ENCODE peak calls at places on chromosomes 12 and 14, in seven cellular contexts. S, I, P, A, U, H and D are unnamed samples. For H3K9me3, H3K36me3 and H3K4me1, the result is how much of the 10 kb centered on the place peaks cover.

GRCh38 chr14:67526181-67526580 is 6.9 kb upstream of the PLEKHH1 start:
- DNase-seq in U (no peak), A (no peak), I (no peak), P (no peak), H (no peak), S (no peak), D (no peak)

GRCh38 chr14:46250113-46250703 is 401.4 kb downstream of the RPL10L start:
- DNase-seq in A (no peak), P (no peak), H (peak), U (peak), I (no peak), S (no peak), D (no peak)

GRCh38 chr12:107327783-107328182 is 234.4 kb upstream of the CRY1 start:
- DNase-seq in I (no peak), U (no peak), P (no peak), S (no peak), H (no peak), A (no peak), D (no peak)

GRCh38 chr12:1797011-1797901 is 23.1 kb upstream of the LRTM2 start:
- DNase-seq in H (no peak), U (no peak), S (peak), P (no peak), A (no peak), I (no peak), D (no peak)

GRCh38 chr12:94149781-94150482 is 1.6 kb downstream of the PLXNC1 start:
- DNase-seq in S (peak), U (no peak), P (peak), A (no peak), H (peak), I (no peak), D (no peak)

GRCh38 chr12:132472386-132472785 is 17.6 kb upstream of the FBRSL1 start:
- DNase-seq in U (no peak), S (no peak), P (no peak), I (no peak), A (no peak), H (no peak), D (no peak)

GRCh38 chr14:104546591-104547309 is 32.8 kb upstream of the C14orf180 start:
- DNase-seq in S (no peak), A (no peak), H (no peak), I (no peak), U (no peak), P (no peak), D (no peak)

GRCh38 chr12:132174703-132175490 is 30.6 kb downstream of the NOC4L start:
- DNase-seq in H (no peak), S (no peak), U (no peak), A (no peak), P (no peak), I (no peak), D (no peak)

GRCh38 chr14:97116546-97116945 is 319.4 kb downstream of the VRK1 start:
- DNase-seq in A (no peak), H (no peak), U (no peak), S (no peak), I (no peak), P (no peak), D (no peak)

GRCh38 chr12:46857486-46857885 is 31.7 kb upstream of the SLC38A4 start:
- DNase-seq in S (no peak), H (no peak), P (no peak), A (no peak), U (no peak), I (no peak), D (no peak)
- H3K9me3 ChIP-seq in S (under half), H (under half), P (under half), A (under half), U (under half), I (under half), D (under half)

DNA sequence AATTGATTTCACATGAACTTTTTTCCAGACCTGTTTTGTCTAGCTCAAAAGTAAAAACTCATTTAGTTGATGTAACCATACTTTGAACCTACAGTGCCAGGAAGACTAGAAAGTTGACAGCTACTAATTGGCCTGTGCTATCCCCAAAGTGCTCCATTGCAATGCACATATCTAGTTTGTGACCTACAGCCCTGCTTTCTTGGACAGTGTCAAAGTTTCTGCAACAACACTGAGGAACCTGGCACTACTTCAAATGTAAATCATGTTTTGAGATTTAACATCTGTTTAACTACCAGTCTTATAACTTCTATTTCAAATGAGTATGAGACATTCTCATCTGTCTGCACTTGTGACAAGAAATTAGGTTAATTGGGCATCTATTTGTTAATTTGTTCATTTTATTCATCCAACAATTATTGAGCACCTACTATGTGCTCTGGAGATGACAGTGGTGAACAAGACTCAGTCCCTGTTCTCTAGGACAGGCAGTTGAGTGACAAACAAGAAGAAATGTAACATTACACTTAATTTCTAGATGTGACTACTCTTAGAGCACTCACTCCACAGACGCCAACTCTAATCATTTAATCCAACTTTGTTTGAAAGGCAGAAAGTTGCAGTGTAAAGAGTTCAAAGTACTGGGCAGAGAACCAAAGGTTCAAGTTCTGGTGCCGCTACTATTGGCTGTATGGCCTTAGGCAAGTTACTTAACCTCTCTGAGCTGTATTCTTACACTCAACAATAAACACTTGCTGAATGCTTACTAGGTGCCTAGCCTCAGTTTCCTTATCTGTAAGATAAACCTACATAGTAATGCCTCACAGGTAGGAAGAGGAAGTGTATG is 74.8 kb downstream of the HECTD4 start:
- DNase-seq in P (no peak), U (no peak), S (no peak), H (no peak), A (no peak), I (no peak), D (no peak)
- H3K36me3 ChIP-seq in P (under half), U (half or more), S (under half), H (under half), A (under half), I (under half), D (under half)

DNA sequence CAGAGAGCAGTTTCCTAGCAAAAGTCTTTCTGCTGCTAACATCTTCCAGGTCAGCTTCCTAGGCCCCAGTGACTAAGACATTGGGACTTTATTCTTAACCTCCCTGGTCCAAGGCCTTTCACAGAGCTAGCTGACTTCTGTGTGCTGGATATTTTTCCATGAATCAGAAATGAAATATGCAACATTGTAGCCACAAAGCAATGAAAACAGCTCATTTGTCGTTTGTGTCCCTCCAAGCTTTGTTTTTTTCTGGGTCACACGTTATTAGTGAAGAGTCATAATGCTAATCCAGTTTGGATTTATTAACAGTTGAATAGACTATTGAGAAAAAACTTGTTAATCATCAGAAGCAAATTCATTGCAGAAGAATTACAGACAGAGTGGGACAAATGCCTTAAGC is 82.4 kb downstream of the ARF6 start:
- DNase-seq in A (no peak), P (no peak), U (no peak), H (no peak), S (no peak), I (peak), D (no peak)
- H3K4me1 ChIP-seq in A (half or more), P (under half), U (half or more), H (under half), S (under half), I (half or more), D (under half)

GRCh38 chr14:92336363-92336762 is 13.4 kb downstream of the SLC24A4 start:
- DNase-seq in P (no peak), I (no peak), S (no peak), A (no peak), H (no peak), U (no peak), D (no peak)

GRCh38 chr14:92340938-92341337 is 18.0 kb downstream of the SLC24A4 start:
- DNase-seq in P (no peak), U (no peak), S (no peak), A (no peak), H (no peak), I (no peak), D (no peak)

GRCh38 chr14:92340071-92340470 is 17.1 kb downstream of the SLC24A4 start:
- DNase-seq in A (no peak), H (no peak), P (no peak), U (no peak), S (no peak), I (no peak), D (no peak)

GRCh38 chr14:92341791-92342190 is 18.8 kb downstream of the SLC24A4 start:
- DNase-seq in H (no peak), A (no peak), U (no peak), P (no peak), I (no peak), S (no peak), D (no peak)

DNA sequence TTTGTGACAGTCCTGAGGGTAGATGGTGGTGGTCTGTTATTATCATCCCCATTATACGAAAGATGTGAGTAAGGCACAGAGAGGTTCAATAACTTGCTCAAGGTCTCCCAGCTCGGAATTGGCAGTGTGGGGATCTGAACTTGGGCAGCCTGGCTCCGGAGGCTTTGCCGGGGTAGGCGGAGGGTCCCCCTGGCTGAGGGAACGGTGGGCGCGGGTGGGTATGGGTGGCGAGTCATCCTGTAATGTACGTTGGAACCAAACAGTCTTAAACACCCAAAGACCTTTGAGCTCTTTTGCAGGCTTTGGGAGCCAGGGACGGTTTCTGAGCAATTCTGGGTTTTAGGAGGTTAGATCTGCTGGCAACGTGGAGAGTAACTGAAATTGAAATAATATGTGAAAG is 16.5 kb downstream of the SLC24A4 start:
- DNase-seq in S (no peak), H (no peak), A (no peak), I (no peak), U (no peak), P (no peak), D (no peak)
- H3K9me3 ChIP-seq in S (under half), H (under half), A (under half), I (under half), U (under half), P (under half), D (under half)